ENCODE peak calls at places on chromosomes 11 and 22, in six cellular contexts. D is NB4, O is glutamatergic neuron, M is activated B cell treated with CpG ODN at 0.5 μM for 24 hours, I is OCI-LY7, A is AG09319. V is an unnamed sample.

GRCh38 chr11:58003036-58003435 is 20.6 kb upstream of the OR9Q1 start:
- DNase-seq in M (no peak), I (no peak), D (no peak), A (no peak), O (no peak), V (no peak)

GRCh38 chr11:69479591-69480271 is 1.7 kb upstream of the LINC01488 start:
- DNase-seq in O (no peak), I (no peak), D (no peak), M (no peak), A (no peak), V (no peak)

GRCh38 chr22:17265649-17266248 is 46.5 kb upstream of the ADA2 start:
- DNase-seq in M (no peak), O (no peak), D (no peak), I (no peak), A (no peak), V (no peak)

GRCh38 chr11:75577198-75577597 is 15.1 kb downstream of the SERPINH1 start:
- DNase-seq in O (peak), A (no peak), M (no peak), D (peak), I (peak), V (no peak)

GRCh38 chr11:10222399-10222798 is 71.6 kb downstream of the SBF2 start:
- DNase-seq in D (no peak), I (no peak), M (no peak), A (no peak), O (no peak), V (no peak)

GRCh38 chr11:111423250-111423615 is 44.2 kb upstream of the POU2AF1 start:
- DNase-seq in D (no peak), O (no peak), I (no peak), A (no peak), M (no peak), V (no peak)

GRCh38 chr11:63906585-63906984 is 10.4 kb downstream of the RCOR2 start:
- DNase-seq in D (peak), O (peak), A (no peak), M (no peak), I (peak), V (no peak)

GRCh38 chr11:66879583-66879982 is 22.7 kb downstream of the LRFN4 start:
- DNase-seq in A (no peak), I (no peak), D (no peak), M (no peak), O (peak), V (no peak)

GRCh38 chr11:19811391-19811790 is 98.8 kb downstream of the NAV2 start:
- DNase-seq in I (no peak), M (no peak), D (no peak), A (no peak), O (no peak), V (no peak)

GRCh38 chr11:73988227-73988626 is 5.6 kb upstream of the UCP2 start:
- DNase-seq in A (no peak), M (no peak), O (no peak), D (no peak), I (no peak), V (no peak)

GRCh38 chr22:22691716-22692701 is 47.6 kb downstream of the GGTLC2 start:
- DNase-seq in O (no peak), A (no peak), M (no peak), D (peak), I (peak), V (no peak)

GRCh38 chr11:132683602-132684001 is 848.7 kb downstream of the OPCML start:
- DNase-seq in A (no peak), M (no peak), I (no peak), D (no peak), O (no peak), V (no peak)

GRCh38 chr11:60946601-60947265 is 5.2 kb downstream of the SLC15A3 start:
- DNase-seq in O (no peak), D (no peak), M (no peak), A (no peak), I (no peak), V (no peak)

GRCh38 chr11:86524603-86525352 is 147.6 kb downstream of the ME3 start:
- DNase-seq in D (no peak), O (no peak), M (no peak), I (no peak), A (no peak), V (no peak)

GRCh38 chr11:22037505-22037904 is 155.4 kb upstream of the ANO5 start:
- DNase-seq in D (no peak), O (no peak), M (no peak), I (no peak), A (no peak), V (no peak)

GRCh38 chr11:5666396-5666780 is 18.5 kb downstream of the TRIM5 start:
- DNase-seq in A (no peak), M (no peak), O (no peak), D (no peak), I (no peak), V (no peak)

GRCh38 chr11:14007566-14007965 is 45.0 kb downstream of the SPON1 start:
- DNase-seq in D (no peak), M (no peak), A (no peak), I (no peak), O (no peak), V (no peak)

GRCh38 chr11:6736495-6737121 is 35.2 kb downstream of the OR2AG2 start:
- DNase-seq in A (no peak), D (peak), I (no peak), O (no peak), M (no peak), V (no peak)

GRCh38 chr11:88375927-88376470 is 38.5 kb upstream of the CTSC start:
- DNase-seq in A (no peak), M (no peak), O (no peak), D (no peak), I (no peak), V (no peak)

GRCh38 chr22:35476341-35476740 is 64.3 kb upstream of the RASD2 start:
- DNase-seq in M (no peak), A (no peak), D (no peak), I (no peak), O (no peak), V (no peak)

GRCh38 chr11:119751281-119752060 is 22.5 kb upstream of the NECTIN1 start:
- DNase-seq in D (peak), I (peak), M (no peak), O (no peak), A (no peak), V (no peak)

GRCh38 chr22:20933910-20934309 is 16.7 kb downstream of the CRKL start:
- DNase-seq in A (no peak), I (no peak), O (no peak), D (no peak), M (no peak), V (no peak)

GRCh38 chr11:36407360-36407759 is 102.7 kb downstream of the TRAF6 start:
- DNase-seq in I (peak), D (no peak), A (no peak), M (no peak), O (no peak), V (no peak)

GRCh38 chr22:42001127-42001526 is 2.5 kb downstream of the WBP2NL start:
- DNase-seq in A (no peak), M (no peak), O (no peak), D (no peak), I (no peak), V (no peak)

GRCh38 chr11:78460468-78460867 is 42.8 kb upstream of the GAB2 start:
- DNase-seq in D (no peak), I (no peak), M (no peak), O (no peak), A (no peak), V (no peak)

GRCh38 chr11:61973603-61974162 is 6.2 kb upstream of the FTH1 start:
- DNase-seq in D (no peak), I (no peak), O (no peak), A (no peak), M (peak), V (no peak)

GRCh38 chr11:14676068-14676467 is 32.5 kb downstream of the PDE3B start:
- DNase-seq in M (no peak), I (no peak), D (peak), O (no peak), A (no peak), V (no peak)

GRCh38 chr11:665707-666281 is 28.7 kb downstream of the DRD4 start:
- DNase-seq in M (no peak), O (no peak), D (no peak), I (no peak), A (no peak), V (no peak)

GRCh38 chr11:18352581-18352980 is 30.2 kb downstream of the GTF2H1 start:
- DNase-seq in M (no peak), A (no peak), O (no peak), I (no peak), D (no peak), V (no peak)

GRCh38 chr22:26295583-26296126 is 126.4 kb downstream of the SEZ6L start:
- DNase-seq in A (no peak), I (no peak), O (no peak), D (no peak), M (no peak), V (no peak)

GRCh38 chr11:96278039-96278897 is 64.7 kb downstream of the MAML2 start:
- DNase-seq in M (no peak), D (no peak), I (no peak), O (no peak), A (peak), V (no peak)

GRCh38 chr22:21587803-21588611 is 20.5 kb downstream of the UBE2L3 start:
- DNase-seq in M (peak), D (no peak), I (peak), O (no peak), A (no peak), V (no peak)

GRCh38 chr22:41915035-41915782 is at the start of gene SHISA8:
- DNase-seq in M (peak), D (peak), A (no peak), I (no peak), O (peak), V (no peak)

GRCh38 chr11:84541711-84542340 is 1085.3 kb downstream of the DLG2 start:
- DNase-seq in I (peak), A (no peak), M (no peak), D (no peak), O (no peak), V (no peak)

GRCh38 chr22:43706151-43706550 is 106.0 kb downstream of the EFCAB6 start:
- DNase-seq in M (no peak), D (no peak), O (no peak), A (no peak), I (no peak), V (no peak)

GRCh38 chr22:43707650-43708049 is 104.5 kb downstream of the EFCAB6 start:
- DNase-seq in A (no peak), O (no peak), D (no peak), M (no peak), I (no peak), V (no peak)

GRCh38 chr22:43711681-43712080 is 100.4 kb downstream of the EFCAB6 start:
- DNase-seq in O (no peak), I (no peak), D (no peak), M (no peak), A (no peak), V (no peak)

GRCh38 chr22:43704051-43704450 is 108.1 kb downstream of the EFCAB6 start:
- DNase-seq in M (no peak), O (no peak), A (no peak), D (no peak), I (no peak), V (no peak)

GRCh38 chr22:43706558-43707328 is 105.4 kb downstream of the EFCAB6 start:
- DNase-seq in M (no peak), A (no peak), I (no peak), O (no peak), D (no peak), V (no peak)
- TF ChIP-seq CTCF in M (no peak), A (no peak), I (no peak), O (no peak), D (no peak), V (no peak)

GRCh38 chr22:45285431-45286058 is 796 bp downstream of the UPK3A start:
- DNase-seq in A (no peak), M (no peak), D (no peak), O (no peak), I (no peak), V (peak)
- TF ChIP-seq CTCF in A (no peak), M (no peak), D (no peak), O (no peak), I (no peak), V (no peak)

GRCh38 chr22:31749636-31750364 is at the start of gene PRR14L:
- DNase-seq in D (peak), O (peak), M (peak), A (peak), I (peak), V (peak)
- TF ChIP-seq CTCF in D (no peak), O (no peak), M (no peak), A (no peak), I (peak), V (no peak)

GRCh38 chr11:2311456-2312201 is 9.8 kb downstream of the TSPAN32 start:
- DNase-seq in O (no peak), D (peak), M (no peak), A (no peak), I (no peak), V (peak)

GRCh38 chr11:2314136-2314524 is 12.3 kb downstream of the TSPAN32 start:
- DNase-seq in O (no peak), M (no peak), A (no peak), D (peak), I (no peak), V (peak)

GRCh38 chr11:2310786-2311455 is 9.1 kb downstream of the TSPAN32 start:
- DNase-seq in D (peak), I (no peak), A (no peak), M (no peak), O (no peak), V (peak)

GRCh38 chr11:2313051-2313951 is 11.5 kb downstream of the TSPAN32 start:
- DNase-seq in M (no peak), I (no peak), O (no peak), A (no peak), D (peak), V (peak)

DNA sequence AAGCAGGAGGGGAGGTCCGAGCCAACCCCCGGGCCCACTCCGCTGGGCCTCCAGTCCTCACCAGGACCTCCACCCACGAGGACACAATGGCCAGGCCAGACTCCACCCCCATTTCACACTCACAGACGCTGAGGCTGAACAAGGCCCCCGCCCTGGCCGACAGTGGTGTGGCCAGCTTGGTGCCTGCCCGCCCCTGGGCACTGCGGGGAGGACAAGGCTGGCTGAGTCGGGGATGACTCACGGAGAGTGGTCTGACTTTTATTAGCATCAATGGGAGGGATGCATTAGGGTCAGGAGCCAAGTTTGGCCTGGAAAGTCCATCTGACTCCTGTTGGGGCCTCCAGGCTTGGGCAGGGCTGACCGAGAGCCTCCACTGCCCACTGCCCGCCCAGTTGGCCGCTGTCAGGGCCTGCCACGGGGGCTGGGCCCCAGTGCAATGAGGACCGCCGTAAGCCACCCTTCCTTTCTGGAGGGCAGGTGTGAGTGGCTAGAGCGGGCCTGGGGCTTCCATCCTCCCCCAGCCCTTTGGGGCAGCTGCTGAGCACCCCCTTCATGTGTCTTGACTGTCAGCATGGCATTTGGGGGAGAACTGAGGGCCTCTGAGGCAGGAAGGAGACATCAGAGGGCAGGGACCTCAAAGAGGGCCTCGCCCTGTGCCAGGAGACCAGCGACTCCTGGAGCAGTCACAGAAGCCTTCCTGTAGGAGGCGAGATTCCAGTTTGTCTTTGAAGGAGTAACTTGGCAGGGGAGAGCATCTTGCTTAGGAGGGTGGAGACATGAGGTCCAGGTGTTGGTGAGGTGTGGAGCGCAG is 10.6 kb downstream of the TSPAN32 start:
- DNase-seq in I (no peak), O (no peak), D (peak), M (no peak), A (peak), V (peak)
- TF ChIP-seq CTCF in I (no peak), O (no peak), D (peak), M (no peak), A (no peak), V (no peak)

GRCh38 chr11:43802509-43802908 is 78.1 kb upstream of the ALKBH3 start:
- DNase-seq in O (no peak), A (no peak), D (peak), I (peak), M (no peak), V (no peak)
- TF ChIP-seq CTCF in O (peak), A (peak), D (peak), I (peak), M (no peak), V (peak)

DNA sequence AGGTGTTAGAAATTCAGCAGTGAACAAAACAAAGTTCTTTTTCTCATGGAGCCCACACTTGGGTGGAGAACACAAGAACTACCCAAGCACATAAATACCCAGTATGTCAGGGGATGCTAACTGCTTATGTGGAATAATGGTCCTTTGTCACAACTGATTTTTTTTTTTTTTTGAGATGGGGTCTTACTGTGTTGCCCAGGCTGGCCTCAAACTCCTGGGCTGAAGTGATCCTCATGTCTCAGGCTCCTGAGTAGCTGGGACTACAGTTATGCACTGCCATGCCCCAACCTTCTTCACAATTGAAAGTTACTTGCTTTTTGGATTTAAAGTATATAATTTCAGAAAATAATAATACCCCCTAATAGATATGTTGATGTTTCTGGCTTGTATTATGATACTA is 122.6 kb upstream of the RASSF10 start:
- DNase-seq in D (no peak), I (no peak), M (no peak), A (no peak), O (no peak), V (no peak)
- TF ChIP-seq CTCF in D (no peak), I (no peak), M (no peak), A (no peak), O (no peak), V (no peak)

GRCh38 chr11:8060146-8060719 is 20.8 kb upstream of the TUB start:
- DNase-seq in M (no peak), D (no peak), O (no peak), A (no peak), I (no peak), V (no peak)
- TF ChIP-seq CTCF in M (no peak), D (no peak), O (no peak), A (no peak), I (no peak), V (no peak)

DNA sequence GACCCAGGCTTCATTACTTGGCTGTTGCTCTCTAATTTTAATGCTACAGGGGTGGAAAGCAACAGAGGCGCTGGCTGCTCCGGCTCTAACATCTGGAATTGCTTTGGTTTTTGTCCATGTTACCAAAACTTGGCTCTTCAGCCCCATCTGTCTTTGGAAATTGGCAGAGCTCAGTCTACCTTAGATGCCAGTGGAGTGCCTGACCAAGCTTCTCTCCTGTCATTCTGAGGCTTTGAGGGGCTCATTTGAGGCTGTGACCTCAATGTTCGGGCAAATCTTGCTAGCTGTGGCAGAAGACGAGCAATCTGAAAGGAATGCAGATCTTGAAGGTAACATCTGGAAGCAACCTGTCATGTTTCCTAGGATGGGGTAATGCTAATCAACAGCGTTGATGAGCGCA is 409.5 kb upstream of the SYN3 start:
- DNase-seq in A (peak), D (no peak), O (no peak), I (no peak), M (no peak), V (no peak)
- TF ChIP-seq CTCF in A (peak), D (no peak), O (no peak), I (no peak), M (no peak), V (no peak)

GRCh38 chr11:128520886-128521696 is 66.3 kb downstream of the ETS1 start:
- DNase-seq in D (peak), M (no peak), I (peak), O (no peak), A (no peak), V (no peak)

GRCh38 chr11:128518493-128519207 is 68.7 kb downstream of the ETS1 start:
- DNase-seq in A (no peak), D (no peak), I (peak), O (no peak), M (no peak), V (no peak)

GRCh38 chr11:128519353-128519752 is 68.0 kb downstream of the ETS1 start:
- DNase-seq in O (no peak), A (no peak), D (no peak), I (peak), M (no peak), V (no peak)

GRCh38 chr11:128521697-128522062 is 65.7 kb downstream of the ETS1 start:
- DNase-seq in M (peak), O (no peak), A (no peak), D (no peak), I (no peak), V (no peak)

DNA sequence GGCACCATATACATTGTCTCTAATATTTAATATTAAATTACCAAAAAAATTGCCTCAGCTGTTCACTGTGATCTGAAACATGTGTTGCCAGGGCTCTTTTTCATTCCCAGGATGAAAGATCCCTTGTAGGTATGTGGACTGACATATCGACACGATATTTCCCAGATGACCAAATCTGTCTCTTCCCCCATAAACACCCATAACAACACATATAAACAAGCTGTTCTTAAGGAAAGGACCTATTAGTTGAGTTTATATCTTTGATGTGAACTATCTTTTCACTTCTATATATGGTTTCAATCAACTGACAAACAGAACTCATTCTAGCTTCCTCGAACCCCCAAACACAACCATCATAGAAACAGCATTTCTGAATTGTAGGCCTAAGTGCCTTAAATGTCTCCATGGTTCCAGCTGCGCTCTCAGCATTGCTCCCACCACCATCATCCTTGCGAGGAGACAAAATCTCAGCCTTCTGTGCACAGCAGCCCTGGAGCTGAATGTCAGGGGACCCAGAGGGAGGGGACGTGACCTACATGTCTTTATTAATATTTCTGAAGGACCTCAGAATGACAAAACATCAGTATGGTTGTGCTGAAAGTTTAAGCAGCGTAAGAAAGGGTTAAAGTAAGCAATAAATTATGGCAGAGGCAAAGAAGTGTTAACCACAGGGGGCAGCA is 67.0 kb downstream of the ETS1 start:
- DNase-seq in A (no peak), M (no peak), I (peak), O (no peak), D (no peak), V (no peak)
- TF ChIP-seq CTCF in A (peak), M (no peak), I (no peak), O (no peak), D (no peak), V (no peak)